ENCODE peak calls at places on chromosomes 4 and X, in four cellular contexts. One of them, this sample, is unnamed.

GRCh38 chrX:39133971-39134370 is 332.7 kb downstream of the MID1IP1 start:
- DNase-seq in psoas muscle: no peak
- DNase-seq in stimulated activated CD8-positive, alpha-beta memory T cell treated with anti-CD3 and anti-CD28 coated beads, Interleukin-2, amount 100 ng/mL, for 1 hour: no peak
- DNase-seq in HCEC 1CT: no peak
- DNase-seq in this sample: no peak

GRCh38 chrX:63967541-63967940 is 182.5 kb upstream of the ARHGEF9 start:
- DNase-seq in psoas muscle: no peak
- DNase-seq in stimulated activated CD8-positive, alpha-beta memory T cell treated with anti-CD3 and anti-CD28 coated beads, Interleukin-2, amount 100 ng/mL, for 1 hour: no peak
- DNase-seq in HCEC 1CT: no peak
- DNase-seq in this sample: no peak

GRCh38 chr4:158099686-158100085 is 73.1 kb downstream of the GASK1B start:
- DNase-seq in psoas muscle: no peak
- DNase-seq in stimulated activated CD8-positive, alpha-beta memory T cell treated with anti-CD3 and anti-CD28 coated beads, Interleukin-2, amount 100 ng/mL, for 1 hour: no peak
- DNase-seq in HCEC 1CT: no peak
- DNase-seq in this sample: no peak

GRCh38 chrX:10882484-10882883 is 228.6 kb upstream of the HCCS start:
- DNase-seq in psoas muscle: no peak
- DNase-seq in stimulated activated CD8-positive, alpha-beta memory T cell treated with anti-CD3 and anti-CD28 coated beads, Interleukin-2, amount 100 ng/mL, for 1 hour: no peak
- DNase-seq in HCEC 1CT: no peak
- DNase-seq in this sample: no peak

GRCh38 chr4:56909083-56909981 is 1.6 kb downstream of the REST start:
- DNase-seq in psoas muscle: no peak
- DNase-seq in stimulated activated CD8-positive, alpha-beta memory T cell treated with anti-CD3 and anti-CD28 coated beads, Interleukin-2, amount 100 ng/mL, for 1 hour: no peak
- DNase-seq in HCEC 1CT: peak
- DNase-seq in this sample: peak

GRCh38 chr4:20883231-20883630 is 183.0 kb downstream of the PACRGL start:
- DNase-seq in psoas muscle: no peak
- DNase-seq in stimulated activated CD8-positive, alpha-beta memory T cell treated with anti-CD3 and anti-CD28 coated beads, Interleukin-2, amount 100 ng/mL, for 1 hour: no peak
- DNase-seq in HCEC 1CT: no peak
- DNase-seq in this sample: no peak

GRCh38 chr4:108849611-108850406 is 87.0 kb upstream of the ETNPPL start:
- DNase-seq in psoas muscle: no peak
- DNase-seq in stimulated activated CD8-positive, alpha-beta memory T cell treated with anti-CD3 and anti-CD28 coated beads, Interleukin-2, amount 100 ng/mL, for 1 hour: no peak
- DNase-seq in HCEC 1CT: peak
- DNase-seq in this sample: no peak

GRCh38 chr4:34964613-34965012 is 1279.7 kb downstream of the ARAP2 start:
- DNase-seq in psoas muscle: no peak
- DNase-seq in stimulated activated CD8-positive, alpha-beta memory T cell treated with anti-CD3 and anti-CD28 coated beads, Interleukin-2, amount 100 ng/mL, for 1 hour: no peak
- DNase-seq in HCEC 1CT: no peak
- DNase-seq in this sample: no peak

GRCh38 chr4:18297684-18298083 is 276.1 kb upstream of the LCORL start:
- DNase-seq in psoas muscle: no peak
- DNase-seq in stimulated activated CD8-positive, alpha-beta memory T cell treated with anti-CD3 and anti-CD28 coated beads, Interleukin-2, amount 100 ng/mL, for 1 hour: no peak
- DNase-seq in HCEC 1CT: no peak
- DNase-seq in this sample: no peak

GRCh38 chrX:110759785-110760184 is 35.8 kb downstream of the CHRDL1 start:
- DNase-seq in psoas muscle: no peak
- DNase-seq in stimulated activated CD8-positive, alpha-beta memory T cell treated with anti-CD3 and anti-CD28 coated beads, Interleukin-2, amount 100 ng/mL, for 1 hour: no peak
- DNase-seq in HCEC 1CT: peak
- DNase-seq in this sample: no peak

GRCh38 chrX:137428251-137428661 is 137.7 kb upstream of the ZIC3 start:
- DNase-seq in psoas muscle: peak
- DNase-seq in stimulated activated CD8-positive, alpha-beta memory T cell treated with anti-CD3 and anti-CD28 coated beads, Interleukin-2, amount 100 ng/mL, for 1 hour: no peak
- DNase-seq in HCEC 1CT: no peak
- DNase-seq in this sample: no peak

GRCh38 chrX:153649915-153650782 is 3.1 kb downstream of the DUSP9 start:
- DNase-seq in psoas muscle: no peak
- DNase-seq in stimulated activated CD8-positive, alpha-beta memory T cell treated with anti-CD3 and anti-CD28 coated beads, Interleukin-2, amount 100 ng/mL, for 1 hour: no peak
- DNase-seq in HCEC 1CT: no peak
- DNase-seq in this sample: no peak

GRCh38 chrX:72316408-72317079 is 10.8 kb upstream of the CITED1 start:
- DNase-seq in psoas muscle: no peak
- DNase-seq in stimulated activated CD8-positive, alpha-beta memory T cell treated with anti-CD3 and anti-CD28 coated beads, Interleukin-2, amount 100 ng/mL, for 1 hour: no peak
- DNase-seq in HCEC 1CT: no peak
- DNase-seq in this sample: no peak

This sample was measured in gastrocnemius medialis.